ENCODE peak calls at places on chromosome X, in ten cellular contexts. W is pons; A is stimulated activated naive CD8-positive, alpha-beta T cell treated with anti-CD3 and anti-CD28 coated beads, Interleukin-15, Interleukin-2, amounts not matched to agents 100 U/mL and 50 U/mL, for 24 hours; F is NCI-H460; V is memory B cell; M is NCI-H1930; U is body of pancreas; C is amniotic stem cell; L is NCI-H2081; J is occipital lobe. N is an unnamed sample.

GRCh38 chrX:151713859-151714258 is 2.0 kb upstream of the FATE1 start:
- DNase-seq in C (no peak), L (no peak), F (peak), U (peak), M (peak), J (no peak), W (no peak), A (peak), V (no peak), N (no peak)

GRCh38 chrX:75957107-75957610 is 172.1 kb upstream of the MAGEE2 start:
- DNase-seq in M (no peak), F (no peak), L (no peak), V (no peak), A (no peak), W (no peak), U (no peak), J (no peak), C (no peak), N (no peak)

GRCh38 chrX:132435222-132435621 is 53.6 kb downstream of the MBNL3 start:
- DNase-seq in M (no peak), A (no peak), W (no peak), V (no peak), F (no peak), C (no peak), L (no peak), J (no peak), U (no peak), N (no peak)

GRCh38 chrX:11205796-11206195 is 87.4 kb upstream of the AMELX start:
- DNase-seq in W (no peak), V (no peak), L (no peak), U (no peak), A (no peak), F (peak), J (no peak), C (no peak), M (no peak), N (no peak)

GRCh38 chrX:8455600-8455999 is 9.0 kb upstream of the VCX3B start:
- DNase-seq in W (no peak), F (no peak), C (no peak), A (no peak), L (no peak), M (no peak), V (no peak), U (no peak), J (no peak), N (no peak)

GRCh38 chrX:17082831-17083230 is 136.4 kb downstream of the REPS2 start:
- DNase-seq in C (no peak), A (no peak), F (peak), V (no peak), J (no peak), W (peak), L (peak), U (no peak), M (no peak), N (no peak)

GRCh38 chrX:133994576-133994975 is 9.2 kb upstream of the GPC3 start:
- DNase-seq in L (no peak), J (no peak), W (no peak), F (no peak), A (no peak), C (no peak), V (no peak), M (no peak), U (no peak), N (no peak)

GRCh38 chrX:24148535-24149345 is 789 bp upstream of the ZFX start:
- DNase-seq in U (peak), F (no peak), M (no peak), C (peak), A (no peak), V (no peak), J (no peak), L (no peak), W (peak), N (no peak)

GRCh38 chrX:46840946-46841740 is 4.3 kb downstream of the RP2 start:
- DNase-seq in M (no peak), J (peak), A (no peak), W (peak), L (no peak), V (no peak), U (no peak), F (no peak), C (no peak), N (no peak)

GRCh38 chrX:151790421-151791160 is 56.0 kb downstream of the CNGA2 start:
- DNase-seq in J (no peak), U (no peak), C (peak), F (no peak), A (no peak), M (no peak), V (no peak), L (no peak), W (no peak), N (no peak)

N was measured in T1000.